ENCODE peak calls at places on chromosomes 5 and 9, in four cellular contexts. M, C, Q and Z are unnamed samples.

GRCh38 chr9:101369286-101369685 is 15.5 kb downstream of the BAAT start:
- DNase-seq in M (peak), C (no peak), Q (no peak), Z (no peak)

GRCh38 chr9:74771672-74772071 is 116.0 kb downstream of the TRPM6 start:
- DNase-seq in Q (no peak), M (no peak), C (no peak), Z (no peak)

GRCh38 chr5:150057052-150057451 is 29.3 kb downstream of the CSF1R start:
- DNase-seq in Q (no peak), C (no peak), M (no peak), Z (no peak)

GRCh38 chr9:38027714-38028113 is 41.3 kb downstream of the SHB start:
- DNase-seq in C (no peak), M (no peak), Q (no peak), Z (no peak)

GRCh38 chr5:5341531-5342292 is 80.8 kb upstream of the ICE1 start:
- DNase-seq in Q (no peak), C (no peak), M (peak), Z (no peak)

GRCh38 chr5:65032250-65032649 is 263.5 kb downstream of the CWC27 start:
- DNase-seq in C (no peak), Q (peak), M (peak), Z (no peak)

GRCh38 chr5:8907168-8907868 is 638.6 kb downstream of the SEMA5A start:
- DNase-seq in M (peak), C (no peak), Q (no peak), Z (no peak)

GRCh38 chr5:117590944-117591343 is 1016.3 kb upstream of the SEMA6A start:
- DNase-seq in C (no peak), Q (no peak), M (no peak), Z (peak)

GRCh38 chr9:98575379-98576346 is 133.1 kb downstream of the GABBR2 start:
- DNase-seq in M (peak), C (peak), Q (no peak), Z (peak)

GRCh38 chr5:132214491-132214890 is 13.2 kb downstream of the P4HA2 start:
- DNase-seq in Q (no peak), M (no peak), C (no peak), Z (no peak)

GRCh38 chr5:45189042-45189441 is 380.3 kb downstream of the MRPS30 start:
- DNase-seq in Q (no peak), C (no peak), M (no peak), Z (no peak)

GRCh38 chr9:99076030-99076429 is 28.9 kb upstream of the TGFBR1 start:
- DNase-seq in C (no peak), M (no peak), Q (no peak), Z (no peak)

GRCh38 chr5:79511945-79512493 is 1.9 kb downstream of the HOMER1 start:
- DNase-seq in C (no peak), M (no peak), Q (peak), Z (no peak)

GRCh38 chr9:93620881-93621820 is 44.8 kb downstream of the PHF2 start:
- DNase-seq in Q (no peak), M (no peak), C (no peak), Z (no peak)

GRCh38 chr5:130400091-130400490 is 495.8 kb downstream of the CHSY3 start:
- DNase-seq in M (peak), C (no peak), Q (peak), Z (no peak)

GRCh38 chr5:41371741-41372140 is 138.7 kb downstream of the PLCXD3 start:
- DNase-seq in C (no peak), Q (no peak), M (peak), Z (no peak)

GRCh38 chr9:68653141-68653595 is 51.9 kb upstream of the PIP5K1B start:
- DNase-seq in C (peak), M (no peak), Q (no peak), Z (peak)

GRCh38 chr9:107141967-107142366 is 141.1 kb upstream of the RAD23B start:
- DNase-seq in M (no peak), Q (no peak), C (no peak), Z (no peak)
- TF ChIP-seq CTCF in M (peak), Q (no peak), C (no peak), Z (no peak)

GRCh38 chr5:112711436-112711835 is 26.2 kb upstream of the APC start:
- DNase-seq in Q (no peak), M (no peak), C (no peak), Z (no peak)
- TF ChIP-seq CTCF in Q (no peak), M (no peak), C (no peak), Z (no peak)

GRCh38 chr5:73437126-73438047 is 11.2 kb downstream of the FOXD1 start:
- DNase-seq in M (peak), C (peak), Q (no peak), Z (peak)
- TF ChIP-seq CTCF in M (peak), C (no peak), Q (peak), Z (peak)

DNA sequence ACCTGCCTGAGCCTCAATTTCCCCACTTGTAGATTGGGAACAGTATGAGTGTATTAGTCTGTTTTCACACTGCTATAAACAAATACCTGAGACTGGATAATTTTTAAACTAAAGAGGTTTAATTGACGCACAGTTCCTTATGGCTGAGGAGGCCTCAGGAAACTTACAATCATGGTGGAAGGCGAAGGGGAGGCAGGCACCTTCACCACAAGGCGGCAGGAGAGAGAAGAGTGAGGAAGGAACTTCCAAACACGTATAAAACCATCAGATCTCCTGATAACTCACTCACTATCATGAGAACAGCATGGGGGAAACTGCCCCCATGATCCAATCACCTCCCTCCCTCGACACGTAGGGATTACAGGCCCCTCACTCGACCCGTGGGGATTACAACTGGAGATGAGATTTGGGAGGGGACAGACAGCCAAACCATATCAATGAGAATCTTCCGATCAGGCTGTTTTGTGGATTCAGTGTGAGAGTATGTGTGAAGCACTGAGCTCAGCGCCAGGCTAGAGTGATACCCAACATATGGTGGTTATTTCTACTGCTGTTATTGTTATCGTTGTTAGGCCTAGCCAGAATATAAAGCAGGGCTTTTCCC is 14.6 kb upstream of the LMX1B start:
- DNase-seq in Q (no peak), C (no peak), M (no peak), Z (no peak)
- TF ChIP-seq CTCF in Q (no peak), C (no peak), M (no peak), Z (no peak)

DNA sequence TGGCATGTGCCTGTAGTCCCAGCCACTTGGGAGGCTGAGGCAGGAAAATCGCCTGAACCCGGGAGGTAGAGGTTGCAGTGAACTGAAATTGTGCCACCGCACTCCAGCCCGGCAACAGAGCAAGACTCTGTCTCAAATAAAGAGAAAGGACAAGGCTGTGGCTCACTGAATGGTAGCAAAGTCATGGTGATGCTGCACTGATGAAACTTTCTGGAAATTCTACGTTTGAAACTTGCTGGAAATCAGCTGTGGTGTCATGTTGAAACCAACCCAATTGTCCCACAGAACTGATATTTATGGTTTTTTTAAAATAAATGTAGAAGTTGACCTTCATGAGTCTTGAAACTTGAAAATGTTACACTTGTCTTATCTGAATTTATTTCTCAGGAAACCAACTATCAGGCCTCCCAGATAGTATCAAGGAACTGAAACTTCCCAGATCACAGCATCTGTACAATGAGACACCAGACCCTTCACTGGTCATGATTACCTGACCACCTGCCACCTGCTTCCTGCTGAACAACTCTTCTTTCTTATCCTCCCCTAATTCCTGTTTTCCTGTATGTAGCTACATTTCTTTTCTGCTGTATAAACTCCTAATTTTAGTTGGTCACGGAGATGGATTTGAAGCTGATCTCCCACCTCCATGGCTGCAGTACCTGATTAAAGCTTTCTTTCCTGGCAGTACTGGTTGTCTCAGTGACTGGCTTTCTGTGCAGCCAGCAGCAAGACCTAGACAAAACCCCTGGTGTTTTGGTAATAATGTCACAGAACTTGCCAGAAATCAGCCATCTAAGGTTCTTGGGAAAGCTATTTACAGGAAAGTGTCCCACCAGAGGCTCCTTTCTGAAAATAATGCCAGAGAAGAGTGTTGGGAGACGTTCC is 5.6 kb upstream of the TBC1D13 start:
- DNase-seq in Q (no peak), M (no peak), C (no peak), Z (no peak)
- TF ChIP-seq CTCF in Q (no peak), M (no peak), C (no peak), Z (no peak)

GRCh38 chr9:134781895-134782294 is 98.7 kb upstream of the FCN2 start:
- DNase-seq in Q (no peak), M (no peak), C (no peak), Z (peak)
- TF ChIP-seq CTCF in Q (peak), M (peak), C (peak), Z (peak)

GRCh38 chr9:2623046-2623865 is 1.7 kb downstream of the VLDLR start:
- DNase-seq in Q (peak), C (peak), M (peak), Z (no peak)

GRCh38 chr9:2623866-2624682 is 2.5 kb downstream of the VLDLR start:
- DNase-seq in M (no peak), Q (no peak), C (no peak), Z (no peak)

GRCh38 chr9:2621678-2622360 is at the start of gene VLDLR:
- DNase-seq in M (no peak), Q (peak), C (peak), Z (peak)

GRCh38 chr9:2620876-2621677 is 510 bp upstream of the VLDLR start:
- DNase-seq in C (no peak), M (peak), Q (peak), Z (peak)

DNA sequence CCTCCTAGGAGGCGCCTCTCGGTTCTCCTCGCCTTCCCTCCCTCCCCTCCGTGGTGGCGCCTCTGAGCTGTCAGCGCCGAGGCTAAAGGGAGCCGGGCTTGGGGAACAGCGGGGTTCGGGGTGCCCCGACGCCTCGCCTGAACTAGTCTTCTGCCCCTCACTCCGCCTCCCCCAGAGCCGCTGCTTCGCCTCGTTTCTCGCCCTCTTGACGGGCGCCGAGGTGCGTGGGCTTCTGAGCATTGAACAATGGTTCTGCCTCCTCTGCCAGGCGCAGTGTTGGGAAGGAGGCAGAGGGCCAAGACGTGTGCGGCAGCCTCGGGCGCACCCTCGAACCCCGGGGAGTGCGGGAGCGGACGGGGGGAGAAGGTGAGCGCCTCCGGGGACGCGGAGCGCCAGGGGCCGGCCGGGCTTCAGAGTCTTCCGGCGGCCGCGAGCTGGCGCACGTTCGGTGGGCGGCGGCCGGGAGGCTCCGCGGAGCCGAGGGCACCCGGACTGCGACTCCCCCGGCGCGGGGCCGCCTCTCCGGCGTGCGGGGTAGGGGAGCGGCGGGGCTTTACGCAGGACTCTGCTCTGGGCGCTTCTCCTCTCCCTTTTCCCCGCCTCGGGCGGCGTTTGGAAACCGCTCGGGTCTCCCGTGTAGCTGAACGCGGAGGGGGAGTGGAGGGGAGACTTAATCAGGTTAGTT is 916 bp downstream of the VLDLR start:
- DNase-seq in Q (peak), C (peak), M (no peak), Z (peak)
- TF ChIP-seq CTCF in Q (no peak), C (peak), M (no peak), Z (no peak)

GRCh38 chr5:134892926-134893325 is 12.0 kb upstream of the PCBD2 start:
- DNase-seq in C (no peak), M (no peak), Q (no peak), Z (no peak)
- TF ChIP-seq CTCF in C (no peak), M (no peak), Q (no peak), Z (no peak)